ENCODE peak calls at places on chromosomes 3 and 15, in eight cellular contexts. One of them, this sample, is unnamed.

GRCh38 chr15:45023659-45024320 is 795 bp downstream of the SORD start:
- DNase-seq in heart left ventricle: no peak
- DNase-seq in CD8-positive, alpha-beta memory T cell: no peak
- DNase-seq in tibial artery: no peak
- DNase-seq in CD4-positive, alpha-beta T cell: no peak
- DNase-seq in stomach: no peak
- DNase-seq in hepatocyte: peak; percentile 27
- DNase-seq in aorta: no peak
- DNase-seq in this sample: no peak

GRCh38 chr3:153513236-153513635 is 351.2 kb downstream of the RAP2B start:
- DNase-seq in heart left ventricle: no peak
- DNase-seq in CD8-positive, alpha-beta memory T cell: no peak
- DNase-seq in tibial artery: no peak
- DNase-seq in CD4-positive, alpha-beta T cell: no peak
- DNase-seq in stomach: no peak
- DNase-seq in hepatocyte: peak; percentile 6
- DNase-seq in aorta: no peak
- DNase-seq in this sample: no peak

GRCh38 chr3:108031893-108032292 is 58.9 kb downstream of the CD47 start:
- DNase-seq in heart left ventricle: no peak
- DNase-seq in CD8-positive, alpha-beta memory T cell: no peak
- DNase-seq in tibial artery: no peak
- DNase-seq in CD4-positive, alpha-beta T cell: no peak
- DNase-seq in stomach: no peak
- DNase-seq in hepatocyte: peak; percentile 29
- DNase-seq in aorta: no peak
- DNase-seq in this sample: no peak

GRCh38 chr3:187954486-187955075 is 199.4 kb upstream of the LPP start:
- DNase-seq in heart left ventricle: no peak
- DNase-seq in CD8-positive, alpha-beta memory T cell: no peak
- DNase-seq in tibial artery: no peak
- DNase-seq in CD4-positive, alpha-beta T cell: no peak
- DNase-seq in stomach: no peak
- DNase-seq in hepatocyte: no peak
- DNase-seq in aorta: no peak
- DNase-seq in this sample: no peak

GRCh38 chr15:88894348-88894818 is 961 bp downstream of the HAPLN3 start:
- DNase-seq in heart left ventricle: peak; percentile 61
- DNase-seq in CD8-positive, alpha-beta memory T cell: peak; percentile 75
- DNase-seq in tibial artery: peak; percentile 86
- DNase-seq in CD4-positive, alpha-beta T cell: peak; percentile 84
- DNase-seq in stomach: peak; percentile 76
- DNase-seq in hepatocyte: peak; percentile 85
- DNase-seq in aorta: peak; percentile 77
- DNase-seq in this sample: no peak

GRCh38 chr15:35054380-35054779 is 30.7 kb downstream of the NANOGP8 start:
- DNase-seq in heart left ventricle: no peak
- DNase-seq in CD8-positive, alpha-beta memory T cell: no peak
- DNase-seq in tibial artery: no peak
- DNase-seq in CD4-positive, alpha-beta T cell: no peak
- DNase-seq in stomach: no peak
- DNase-seq in hepatocyte: no peak
- DNase-seq in aorta: no peak
- DNase-seq in this sample: no peak

GRCh38 chr15:62068071-62068786 is 1.5 kb downstream of the C2CD4A start:
- DNase-seq in heart left ventricle: peak; percentile 59
- DNase-seq in CD8-positive, alpha-beta memory T cell: peak; percentile 8
- DNase-seq in tibial artery: peak; percentile 73
- DNase-seq in CD4-positive, alpha-beta T cell: no peak
- DNase-seq in stomach: peak; percentile 58
- DNase-seq in hepatocyte: peak; percentile 66
- DNase-seq in aorta: peak; percentile 75
- DNase-seq in this sample: no peak

GRCh38 chr3:59502806-59503205 is 453.0 kb upstream of the CFAP20DC start:
- DNase-seq in heart left ventricle: no peak
- DNase-seq in CD8-positive, alpha-beta memory T cell: no peak
- DNase-seq in tibial artery: no peak
- DNase-seq in CD4-positive, alpha-beta T cell: no peak
- DNase-seq in stomach: no peak
- DNase-seq in hepatocyte: peak; percentile 34
- DNase-seq in aorta: no peak
- DNase-seq in this sample: no peak

GRCh38 chr3:149269687-149270086 is 48.1 kb upstream of the CP start:
- DNase-seq in heart left ventricle: no peak
- DNase-seq in CD8-positive, alpha-beta memory T cell: no peak
- DNase-seq in tibial artery: no peak
- DNase-seq in CD4-positive, alpha-beta T cell: no peak
- DNase-seq in stomach: no peak
- DNase-seq in hepatocyte: no peak
- DNase-seq in aorta: no peak
- DNase-seq in this sample: no peak

GRCh38 chr3:87949879-87950208 is 109.0 kb downstream of the CGGBP1 start:
- DNase-seq in heart left ventricle: no peak
- DNase-seq in CD8-positive, alpha-beta memory T cell: no peak
- DNase-seq in tibial artery: no peak
- DNase-seq in CD4-positive, alpha-beta T cell: no peak
- DNase-seq in stomach: no peak
- DNase-seq in hepatocyte: no peak
- DNase-seq in aorta: no peak
- DNase-seq in this sample: no peak

GRCh38 chr3:100982710-100983109 is 10.5 kb downstream of the ABI3BP start:
- DNase-seq in heart left ventricle: peak; percentile 51
- DNase-seq in CD8-positive, alpha-beta memory T cell: no peak
- DNase-seq in tibial artery: peak; percentile 87
- DNase-seq in CD4-positive, alpha-beta T cell: no peak
- DNase-seq in stomach: no peak
- DNase-seq in hepatocyte: no peak
- DNase-seq in aorta: peak; percentile 77
- DNase-seq in this sample: no peak

GRCh38 chr3:12423918-12424634 is 60.2 kb upstream of the TSEN2 start:
- DNase-seq in heart left ventricle: no peak
- DNase-seq in CD8-positive, alpha-beta memory T cell: no peak
- DNase-seq in tibial artery: no peak
- DNase-seq in CD4-positive, alpha-beta T cell: no peak
- DNase-seq in stomach: peak; percentile 48
- DNase-seq in hepatocyte: no peak
- DNase-seq in aorta: no peak
- DNase-seq in this sample: no peak

GRCh38 chr3:169871129-169871886 is 1.6 kb upstream of the LRRC31 start:
- DNase-seq in heart left ventricle: no peak
- DNase-seq in CD8-positive, alpha-beta memory T cell: no peak
- DNase-seq in tibial artery: no peak
- DNase-seq in CD4-positive, alpha-beta T cell: no peak
- DNase-seq in stomach: peak; percentile 78
- DNase-seq in hepatocyte: no peak
- DNase-seq in aorta: no peak
- DNase-seq in this sample: no peak

GRCh38 chr15:64251121-64251520 is 88.3 kb upstream of the PPIB start:
- DNase-seq in heart left ventricle: no peak
- DNase-seq in CD8-positive, alpha-beta memory T cell: no peak
- DNase-seq in tibial artery: no peak
- DNase-seq in CD4-positive, alpha-beta T cell: no peak
- DNase-seq in stomach: no peak
- DNase-seq in hepatocyte: no peak
- DNase-seq in aorta: no peak
- DNase-seq in this sample: no peak

GRCh38 chr3:41888368-41889076 is 73.4 kb downstream of the ULK4 start:
- DNase-seq in heart left ventricle: no peak
- DNase-seq in CD8-positive, alpha-beta memory T cell: no peak
- DNase-seq in tibial artery: no peak
- DNase-seq in CD4-positive, alpha-beta T cell: no peak
- DNase-seq in stomach: no peak
- DNase-seq in hepatocyte: peak; percentile 7
- DNase-seq in aorta: no peak
- DNase-seq in this sample: no peak

GRCh38 chr3:121834079-121834730 is 655 bp downstream of the IQCB1 start:
- DNase-seq in heart left ventricle: no peak
- DNase-seq in CD8-positive, alpha-beta memory T cell: no peak
- DNase-seq in tibial artery: no peak
- DNase-seq in CD4-positive, alpha-beta T cell: no peak
- DNase-seq in stomach: no peak
- DNase-seq in hepatocyte: peak; percentile 27
- DNase-seq in aorta: peak; percentile 46
- DNase-seq in this sample: no peak

DNA sequence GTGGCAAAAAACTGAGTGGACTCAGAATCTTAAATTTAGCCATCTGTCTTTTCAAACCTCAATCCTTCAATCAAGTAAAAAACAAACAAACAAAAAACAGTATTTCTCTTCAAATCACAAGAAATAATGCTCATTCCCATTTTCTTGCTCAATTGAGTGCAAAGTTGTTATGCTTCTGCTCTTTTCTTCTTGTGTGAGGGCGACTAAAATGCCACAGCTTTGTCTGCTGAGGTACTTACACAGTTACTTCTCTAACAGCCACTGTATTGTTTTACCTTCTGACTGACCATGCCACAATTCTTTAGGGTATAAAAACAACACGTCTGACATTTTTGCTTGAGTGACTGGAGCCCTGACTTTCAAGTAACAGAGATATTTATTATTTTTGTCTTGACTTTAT is 617.4 kb downstream of the NAALADL2 start:
- DNase-seq in heart left ventricle: no peak
- DNase-seq in CD8-positive, alpha-beta memory T cell: no peak
- DNase-seq in tibial artery: no peak
- DNase-seq in CD4-positive, alpha-beta T cell: no peak
- DNase-seq in stomach: no peak
- DNase-seq in hepatocyte: no peak
- DNase-seq in aorta: no peak
- DNase-seq in this sample: no peak
- H3K27ac ChIP-seq in heart left ventricle: no peak overlapping the region
- H3K27ac ChIP-seq in CD8-positive, alpha-beta memory T cell: no peak overlapping the region
- H3K27ac ChIP-seq in tibial artery: no peak overlapping the region
- H3K27ac ChIP-seq in CD4-positive, alpha-beta T cell: no peak overlapping the region
- H3K27ac ChIP-seq in stomach: no peak overlapping the region
- H3K27ac ChIP-seq in hepatocyte: no peak overlapping the region
- H3K27ac ChIP-seq in aorta: no peak overlapping the region
- H3K27ac ChIP-seq in this sample: no peak overlapping the region

DNA sequence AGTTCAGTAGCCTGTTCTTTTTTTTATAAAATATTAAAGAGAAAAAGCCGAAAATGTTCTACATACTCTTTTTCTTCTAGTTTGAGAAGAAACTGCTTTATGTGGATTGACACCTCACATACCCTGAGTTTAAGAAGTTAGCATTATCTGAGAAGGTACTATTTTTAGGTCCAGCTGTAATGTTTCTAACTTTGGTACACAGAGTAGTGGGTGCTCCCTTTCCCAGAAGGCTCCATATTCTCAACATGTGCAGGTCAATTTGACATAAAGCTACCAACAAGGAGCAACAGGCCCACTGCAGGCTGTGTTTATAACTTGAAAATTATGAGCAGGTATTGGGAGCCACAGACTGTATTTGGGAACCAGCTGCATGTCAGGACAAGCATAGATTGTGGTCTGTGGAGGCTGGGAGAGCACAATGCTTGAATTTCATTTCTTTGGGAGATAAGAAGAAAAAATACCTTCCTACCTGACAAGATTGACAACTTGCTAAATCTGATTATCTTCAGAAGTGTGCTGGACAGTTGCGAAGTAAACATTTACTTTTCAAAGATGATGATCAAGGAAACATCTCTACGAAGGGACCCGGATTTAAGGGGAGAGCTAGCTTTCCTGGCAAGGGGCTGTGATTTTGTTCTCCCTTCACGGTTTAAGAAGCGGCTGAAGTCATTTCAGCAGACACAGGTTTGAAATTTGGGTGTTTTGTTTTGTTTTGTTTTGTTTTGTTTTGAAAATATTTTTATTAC is 57.2 kb downstream of the PPP2R3A start:
- DNase-seq in heart left ventricle: no peak
- DNase-seq in CD8-positive, alpha-beta memory T cell: no peak
- DNase-seq in tibial artery: no peak
- DNase-seq in CD4-positive, alpha-beta T cell: no peak
- DNase-seq in stomach: no peak
- DNase-seq in hepatocyte: no peak
- DNase-seq in aorta: no peak
- DNase-seq in this sample: no peak
- H3K27ac ChIP-seq in heart left ventricle: peak overlapping the region; percentile 76
- H3K27ac ChIP-seq in CD8-positive, alpha-beta memory T cell: no peak overlapping the region
- H3K27ac ChIP-seq in tibial artery: no peak overlapping the region
- H3K27ac ChIP-seq in CD4-positive, alpha-beta T cell: no peak overlapping the region
- H3K27ac ChIP-seq in stomach: no peak overlapping the region
- H3K27ac ChIP-seq in hepatocyte: peak overlapping the region; percentile 29
- H3K27ac ChIP-seq in aorta: no peak overlapping the region
- H3K27ac ChIP-seq in this sample: no peak overlapping the region

GRCh38 chr3:93931597-93932229 is 42.0 kb downstream of the PROS1 start:
- DNase-seq in heart left ventricle: no peak
- DNase-seq in CD8-positive, alpha-beta memory T cell: no peak
- DNase-seq in tibial artery: no peak
- DNase-seq in CD4-positive, alpha-beta T cell: no peak
- DNase-seq in stomach: no peak
- DNase-seq in hepatocyte: no peak
- DNase-seq in aorta: no peak
- DNase-seq in this sample: no peak

GRCh38 chr3:93934366-93935046 is 39.2 kb downstream of the PROS1 start:
- DNase-seq in heart left ventricle: no peak
- DNase-seq in CD8-positive, alpha-beta memory T cell: no peak
- DNase-seq in tibial artery: no peak
- DNase-seq in CD4-positive, alpha-beta T cell: no peak
- DNase-seq in stomach: no peak
- DNase-seq in hepatocyte: no peak
- DNase-seq in aorta: no peak
- DNase-seq in this sample: no peak

GRCh38 chr3:93936549-93936948 is 37.1 kb downstream of the PROS1 start:
- DNase-seq in heart left ventricle: no peak
- DNase-seq in CD8-positive, alpha-beta memory T cell: no peak
- DNase-seq in tibial artery: no peak
- DNase-seq in CD4-positive, alpha-beta T cell: no peak
- DNase-seq in stomach: no peak
- DNase-seq in hepatocyte: no peak
- DNase-seq in aorta: no peak
- DNase-seq in this sample: no peak
- H3K27ac ChIP-seq in heart left ventricle: no peak overlapping the region
- H3K27ac ChIP-seq in CD8-positive, alpha-beta memory T cell: no peak overlapping the region
- H3K27ac ChIP-seq in tibial artery: no peak overlapping the region
- H3K27ac ChIP-seq in CD4-positive, alpha-beta T cell: no peak overlapping the region
- H3K27ac ChIP-seq in stomach: no peak overlapping the region
- H3K27ac ChIP-seq in hepatocyte: no peak overlapping the region
- H3K27ac ChIP-seq in aorta: no peak overlapping the region
- H3K27ac ChIP-seq in this sample: no peak overlapping the region

DNA sequence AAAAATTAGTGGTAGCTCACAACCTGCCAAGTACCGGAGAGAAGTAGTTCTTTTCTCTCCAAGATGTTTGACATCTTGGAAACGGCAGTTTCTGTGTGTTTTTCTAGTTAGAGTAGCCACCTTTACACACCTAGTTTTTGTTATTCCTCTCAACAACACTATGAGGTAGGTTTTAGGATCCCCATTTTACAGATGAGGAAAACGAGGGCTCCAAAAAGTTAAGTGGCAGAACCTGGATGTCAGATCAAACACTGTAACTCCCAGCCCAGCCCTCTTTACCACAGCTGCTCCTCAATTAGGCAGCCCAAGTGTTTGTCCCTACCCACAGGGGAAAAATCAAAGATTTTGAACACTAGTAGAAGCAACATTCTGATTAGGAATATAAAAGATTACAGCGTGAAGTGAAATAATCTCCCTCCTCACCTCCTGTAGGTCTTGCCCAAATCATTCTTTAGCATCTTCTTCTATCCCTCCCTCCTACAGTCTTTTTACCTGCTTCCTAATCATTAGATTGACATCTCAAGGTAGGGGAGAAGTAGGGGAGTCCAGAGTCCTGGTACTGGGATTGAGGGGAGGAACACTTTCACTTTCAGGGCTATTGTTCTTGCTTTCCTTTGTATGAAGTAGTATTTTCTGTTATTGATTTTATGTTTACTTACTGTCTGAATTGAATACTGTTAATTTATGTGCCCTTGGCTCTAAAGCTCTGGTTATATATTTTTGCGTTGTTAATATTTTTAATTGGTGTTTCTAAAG is 142.6 kb downstream of the CMSS1 start:
- DNase-seq in heart left ventricle: no peak
- DNase-seq in CD8-positive, alpha-beta memory T cell: no peak
- DNase-seq in tibial artery: no peak
- DNase-seq in CD4-positive, alpha-beta T cell: no peak
- DNase-seq in stomach: no peak
- DNase-seq in hepatocyte: no peak
- DNase-seq in aorta: no peak
- DNase-seq in this sample: no peak
- H3K27ac ChIP-seq in heart left ventricle: no peak overlapping the region
- H3K27ac ChIP-seq in CD8-positive, alpha-beta memory T cell: no peak overlapping the region
- H3K27ac ChIP-seq in tibial artery: peak overlapping the region; percentile 87
- H3K27ac ChIP-seq in CD4-positive, alpha-beta T cell: no peak overlapping the region
- H3K27ac ChIP-seq in stomach: no peak overlapping the region
- H3K27ac ChIP-seq in hepatocyte: peak overlapping the region; percentile 72
- H3K27ac ChIP-seq in aorta: peak overlapping the region; percentile 73
- H3K27ac ChIP-seq in this sample: no peak overlapping the region

This sample was measured in caudate nucleus.